ENCODE peak calls at places on chromosomes 5 and 9, in nine cellular contexts. O is ovary, I is H54, K is vagina, C is IMR-90, Y is body of pancreas, V is right lobe of liver, N is GM12878, X is heart left ventricle. W is an unnamed sample.

GRCh38 chr9:488448-488847 is 273.8 kb downstream of the DOCK8 start:
- DNase-seq in O (no peak), I (no peak), K (no peak), C (no peak), Y (no peak), V (no peak), N (no peak), X (no peak), W (no peak)

GRCh38 chr5:148381906-148382305 is 1.9 kb upstream of the FBXO38 start:
- DNase-seq in O (no peak), I (no peak), K (no peak), C (no peak), Y (no peak), V (no peak), N (no peak), X (no peak), W (no peak)

GRCh38 chr5:68368686-68369359 is 153.3 kb downstream of the PIK3R1 start:
- DNase-seq in O (no peak), I (no peak), K (no peak), C (peak), Y (no peak), V (no peak), N (no peak), X (no peak), W (no peak)

GRCh38 chr9:101582593-101582992 is 12.2 kb downstream of the PPP3R2 start:
- DNase-seq in O (no peak), I (peak), K (no peak), C (peak), Y (no peak), V (no peak), N (no peak), X (no peak), W (no peak)

GRCh38 chr5:41240985-41241384 is 27.7 kb upstream of the C6 start:
- DNase-seq in O (no peak), I (no peak), K (no peak), C (no peak), Y (no peak), V (no peak), N (no peak), X (no peak), W (no peak)

GRCh38 chr5:169765176-169765575 is 128.1 kb downstream of the DOCK2 start:
- DNase-seq in O (no peak), I (no peak), K (no peak), C (peak), Y (no peak), V (no peak), N (no peak), X (no peak), W (no peak)

GRCh38 chr5:134103998-134104612 is 10.4 kb upstream of the TCF7 start:
- DNase-seq in O (no peak), I (no peak), K (no peak), C (no peak), Y (no peak), V (no peak), N (no peak), X (no peak), W (no peak)

GRCh38 chr9:133113928-133114351 is 7.1 kb downstream of the RALGDS start:
- DNase-seq in O (no peak), I (no peak), K (no peak), C (peak), Y (no peak), V (peak), N (no peak), X (no peak), W (peak)

GRCh38 chr5:91266184-91266705 is 116.9 kb downstream of the ARRDC3 start:
- DNase-seq in O (no peak), I (peak), K (no peak), C (peak), Y (no peak), V (no peak), N (no peak), X (no peak), W (no peak)

GRCh38 chr5:53031695-53032096 is 42.5 kb downstream of the ITGA2 start:
- DNase-seq in O (no peak), I (peak), K (no peak), C (peak), Y (peak), V (no peak), N (no peak), X (no peak), W (no peak)

GRCh38 chr9:36962721-36963120 is 71.3 kb downstream of the PAX5 start:
- DNase-seq in O (no peak), I (no peak), K (no peak), C (no peak), Y (no peak), V (no peak), N (no peak), X (no peak), W (no peak)

GRCh38 chr5:129406440-129406839 is 53.7 kb upstream of the ADAMTS19 start:
- DNase-seq in O (no peak), I (no peak), K (no peak), C (peak), Y (no peak), V (no peak), N (no peak), X (no peak), W (no peak)

GRCh38 chr9:69486498-69486897 is 161.5 kb downstream of the ENTREP1 start:
- DNase-seq in O (no peak), I (no peak), K (no peak), C (no peak), Y (no peak), V (no peak), N (no peak), X (no peak), W (no peak)

GRCh38 chr9:115597330-115597729 is 479.4 kb upstream of the TNC start:
- DNase-seq in O (no peak), I (no peak), K (no peak), C (no peak), Y (no peak), V (no peak), N (no peak), X (no peak), W (no peak)

GRCh38 chr5:159120446-159120845 is 20.7 kb upstream of the EBF1 start:
- DNase-seq in O (no peak), I (no peak), K (no peak), C (no peak), Y (no peak), V (no peak), N (no peak), X (no peak), W (no peak)

GRCh38 chr5:82164109-82164956 is 113.8 kb downstream of the RPS23 start:
- DNase-seq in O (no peak), I (no peak), K (no peak), C (peak), Y (no peak), V (no peak), N (no peak), X (no peak), W (no peak)

GRCh38 chr5:1017691-1018455 is 9.3 kb downstream of the NKD2 start:
- DNase-seq in O (no peak), I (no peak), K (no peak), C (no peak), Y (no peak), V (peak), N (no peak), X (no peak), W (no peak)

DNA sequence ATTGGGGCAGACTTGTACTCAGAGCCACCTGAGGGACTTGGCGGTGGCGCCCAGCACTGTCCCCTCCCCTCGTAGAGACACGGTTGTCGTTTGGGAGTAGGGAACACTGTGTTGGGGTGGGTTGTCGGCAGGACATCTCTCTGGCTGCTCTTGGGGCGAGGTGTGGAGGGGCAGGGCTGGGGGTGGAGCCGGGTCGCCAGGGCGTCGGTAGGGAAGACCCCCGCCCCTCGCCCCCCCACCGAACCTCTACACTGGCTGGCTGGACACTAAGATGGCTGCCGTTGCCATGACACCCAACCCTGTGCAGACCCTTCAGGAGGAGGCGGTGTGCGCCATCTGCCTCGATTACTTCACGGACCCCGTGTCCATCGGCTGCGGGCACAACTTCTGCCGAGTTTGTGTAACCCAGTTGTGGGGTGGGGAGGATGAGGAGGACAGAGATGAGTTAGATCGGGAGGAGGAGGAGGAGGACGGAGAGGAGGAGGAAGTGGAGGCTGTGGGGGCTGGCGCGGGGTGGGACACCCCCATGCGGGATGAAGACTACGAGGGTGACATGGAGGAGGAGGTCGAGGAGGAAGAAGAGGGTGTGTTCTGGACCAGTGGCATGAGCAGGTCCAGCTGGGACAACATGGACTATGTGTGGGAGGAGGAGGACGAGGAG is 778 bp downstream of the TRIM41 start:
- DNase-seq in O (no peak), I (no peak), K (no peak), C (peak), Y (peak), V (no peak), N (no peak), X (peak), W (peak)
- TF ChIP-seq POLR2A in O (no peak), I (peak), K (no peak), C (no peak), Y (no peak), V (no peak), N (peak), X (no peak), W (no peak)

GRCh38 chr9:94139672-94140417 is 55.6 kb downstream of the PTPDC1 start:
- DNase-seq in O (peak), I (peak), K (no peak), C (peak), Y (peak), V (no peak), N (no peak), X (peak), W (peak)
- TF ChIP-seq POLR2A in O (no peak), I (no peak), K (no peak), C (no peak), Y (no peak), V (no peak), N (no peak), X (no peak), W (no peak)

GRCh38 chr9:107638922-107639321 is 149.4 kb upstream of the KLF4 start:
- DNase-seq in O (peak), I (no peak), K (no peak), C (peak), Y (peak), V (no peak), N (no peak), X (peak), W (no peak)
- TF ChIP-seq POLR2A in O (no peak), I (no peak), K (no peak), C (peak), Y (peak), V (peak), N (no peak), X (no peak), W (no peak)

GRCh38 chr5:178207917-178208280 is 3.6 kb downstream of the HNRNPAB start:
- DNase-seq in O (no peak), I (no peak), K (no peak), C (no peak), Y (no peak), V (no peak), N (no peak), X (no peak), W (no peak)
- TF ChIP-seq POLR2A in O (no peak), I (no peak), K (no peak), C (no peak), Y (no peak), V (no peak), N (peak), X (no peak), W (peak)

GRCh38 chr5:15495026-15495425 is 5.0 kb upstream of the FBXL7 start:
- DNase-seq in O (no peak), I (no peak), K (no peak), C (no peak), Y (no peak), V (no peak), N (no peak), X (no peak), W (no peak)
- TF ChIP-seq POLR2A in O (no peak), I (no peak), K (no peak), C (no peak), Y (no peak), V (no peak), N (no peak), X (no peak), W (no peak)

GRCh38 chr9:89969881-89970639 is 365.2 kb downstream of the GADD45G start:
- DNase-seq in O (no peak), I (no peak), K (no peak), C (no peak), Y (no peak), V (no peak), N (no peak), X (no peak), W (no peak)
- TF ChIP-seq POLR2A in O (no peak), I (no peak), K (no peak), C (no peak), Y (no peak), V (no peak), N (no peak), X (no peak), W (no peak)